ENCODE peak calls at places on chromosome X, in four cellular contexts. One of them, this sample, is unnamed.

GRCh38 chrX:150155396-150156048 is 207.6 kb upstream of the MAMLD1 start:
- DNase-seq in GM20000: no peak
- DNase-seq in CD4-positive, CD25-positive, alpha-beta regulatory T cell: no peak
- DNase-seq in stromal cell of bone marrow: peak; percentile 53
- DNase-seq in this sample: no peak

GRCh38 chrX:153438522-153438921 is 7.3 kb downstream of the TREX2 start:
- DNase-seq in stromal cell of bone marrow: no peak
- DNase-seq in GM20000: no peak
- DNase-seq in CD4-positive, CD25-positive, alpha-beta regulatory T cell: no peak
- DNase-seq in this sample: no peak

GRCh38 chrX:36414056-36414455 is 494.5 kb downstream of the CFAP47 start:
- DNase-seq in stromal cell of bone marrow: no peak
- DNase-seq in CD4-positive, CD25-positive, alpha-beta regulatory T cell: no peak
- DNase-seq in GM20000: no peak
- DNase-seq in this sample: no peak

GRCh38 chrX:134562002-134562401 is 96.3 kb downstream of the PLAC1 start:
- DNase-seq in GM20000: no peak
- DNase-seq in CD4-positive, CD25-positive, alpha-beta regulatory T cell: no peak
- DNase-seq in stromal cell of bone marrow: no peak
- DNase-seq in this sample: no peak

GRCh38 chrX:54213603-54214002 is 30.5 kb upstream of the FAM120C start:
- DNase-seq in GM20000: no peak
- DNase-seq in stromal cell of bone marrow: no peak
- DNase-seq in CD4-positive, CD25-positive, alpha-beta regulatory T cell: no peak
- DNase-seq in this sample: no peak

GRCh38 chrX:11665144-11666040 is at the start of gene ARHGAP6:
- DNase-seq in GM20000: peak; percentile 37
- DNase-seq in CD4-positive, CD25-positive, alpha-beta regulatory T cell: no peak
- DNase-seq in stromal cell of bone marrow: peak; percentile 30
- DNase-seq in this sample: no peak

GRCh38 chrX:57595381-57595811 is 3.6 kb downstream of the ZXDB start:
- DNase-seq in GM20000: no peak
- DNase-seq in CD4-positive, CD25-positive, alpha-beta regulatory T cell: no peak
- DNase-seq in stromal cell of bone marrow: no peak
- DNase-seq in this sample: peak; percentile 59

GRCh38 chrX:28058906-28059305 is 77.7 kb upstream of the DCAF8L1 start:
- DNase-seq in CD4-positive, CD25-positive, alpha-beta regulatory T cell: no peak
- DNase-seq in stromal cell of bone marrow: no peak
- DNase-seq in GM20000: no peak
- DNase-seq in this sample: no peak

GRCh38 chrX:67700607-67701006 is 156.8 kb downstream of the AR start:
- DNase-seq in stromal cell of bone marrow: no peak
- DNase-seq in GM20000: no peak
- DNase-seq in CD4-positive, CD25-positive, alpha-beta regulatory T cell: no peak
- DNase-seq in this sample: no peak

GRCh38 chrX:17655232-17656034 is 81.9 kb upstream of the SCML1 start:
- DNase-seq in stromal cell of bone marrow: no peak
- DNase-seq in CD4-positive, CD25-positive, alpha-beta regulatory T cell: no peak
- DNase-seq in GM20000: no peak
- DNase-seq in this sample: no peak